ENCODE peak calls at places on chromosomes 6 and 20, in six cellular contexts. K, C, L, Z, M and U are unnamed samples.

GRCh38 chr6:112233864-112234263 is 20.5 kb downstream of the LAMA4 start:
- DNase-seq in M (no peak), L (no peak), K (no peak), C (no peak), Z (no peak), U (no peak)

GRCh38 chr20:53079483-53079810 is 107.3 kb downstream of the TSHZ2 start:
- DNase-seq in K (peak; percentile 17), C (no peak), M (no peak), L (no peak), Z (no peak), U (no peak)

GRCh38 chr6:56223995-56224394 is 23.4 kb downstream of the COL21A1 start:
- DNase-seq in K (no peak), C (no peak), L (peak; percentile 97), M (no peak), Z (no peak), U (no peak)

GRCh38 chr6:116531675-116532570 is 13.6 kb downstream of the TRAPPC3L start:
- DNase-seq in M (peak; percentile 64), Z (no peak), C (peak; percentile 66), K (peak; percentile 77), L (peak; percentile 67), U (peak; percentile 37)

GRCh38 chr6:161446296-161446925 is 172.6 kb upstream of the AGPAT4 start:
- DNase-seq in M (no peak), Z (no peak), L (no peak), C (no peak), K (no peak), U (no peak)

GRCh38 chr6:14216931-14217684 is 99.5 kb downstream of the CD83 start:
- DNase-seq in C (no peak), Z (no peak), M (no peak), K (no peak), L (no peak), U (no peak)

GRCh38 chr6:16503919-16504554 is 257.2 kb downstream of the ATXN1 start:
- DNase-seq in Z (no peak), K (no peak), C (no peak), L (no peak), M (no peak), U (no peak)

GRCh38 chr6:452301-453067 is 60.9 kb downstream of the IRF4 start:
- DNase-seq in Z (no peak), K (no peak), L (no peak), M (no peak), C (no peak), U (no peak)

GRCh38 chr6:164286021-164286420 is 871.5 kb downstream of the QKI start:
- DNase-seq in L (no peak), Z (no peak), C (no peak), K (no peak), M (no peak), U (no peak)

GRCh38 chr20:44471481-44471882 is 4.2 kb upstream of the TTPAL start:
- DNase-seq in M (no peak), L (peak; percentile 70), C (peak; percentile 86), K (peak; percentile 37), Z (no peak), U (no peak)

GRCh38 chr6:167825059-167825758 is 1.5 kb upstream of the AFDN start:
- DNase-seq in K (peak; percentile 42), Z (no peak), L (no peak), C (no peak), M (no peak), U (no peak)

GRCh38 chr20:45419188-45420091 is 3.5 kb downstream of the PIGT start:
- DNase-seq in M (no peak), C (peak; percentile 35), Z (no peak), L (peak; percentile 100), K (no peak), U (no peak)

GRCh38 chr6:23218751-23219150 is 649.4 kb downstream of the HDGFL1 start:
- DNase-seq in M (no peak), C (no peak), L (no peak), Z (no peak), K (peak; percentile 84), U (no peak)

GRCh38 chr6:92380803-92381601 is 1038.4 kb downstream of the EPHA7 start:
- DNase-seq in K (no peak), Z (no peak), L (no peak), C (no peak), M (no peak), U (no peak)

GRCh38 chr6:150417899-150418824 is 49.4 kb downstream of the IYD start:
- DNase-seq in L (peak; percentile 86), M (peak; percentile 34), K (peak; percentile 73), C (peak; percentile 63), Z (no peak), U (no peak)

GRCh38 chr20:34522969-34523871 is 7.0 kb downstream of the DYNLRB1 start:
- DNase-seq in Z (no peak), L (peak; percentile 87), M (peak; percentile 37), K (peak; percentile 69), C (peak; percentile 83), U (peak; percentile 52)

GRCh38 chr20:64106435-64106961 is 867 bp downstream of the NPBWR2 start:
- DNase-seq in M (no peak), C (no peak), Z (peak; percentile 73), K (no peak), L (no peak), U (no peak)

GRCh38 chr6:56040271-56040670 is 164.9 kb upstream of the BMP5 start:
- DNase-seq in Z (no peak), C (no peak), K (no peak), M (no peak), L (peak; percentile 12), U (no peak)

GRCh38 chr6:104969785-104970581 is 13.1 kb downstream of the LIN28B start:
- DNase-seq in K (peak; percentile 53), M (no peak), L (no peak), C (peak; percentile 60), Z (no peak), U (no peak)

GRCh38 chr6:79233611-79234149 is 802 bp downstream of the HMGN3 start:
- DNase-seq in Z (peak; percentile 95), K (peak; percentile 84), C (peak; percentile 84), M (peak; percentile 70), L (peak; percentile 74), U (peak; percentile 33)

GRCh38 chr20:19628570-19629134 is 129.4 kb upstream of the RIN2 start:
- DNase-seq in Z (no peak), L (peak; percentile 86), C (peak; percentile 84), M (peak; percentile 55), K (peak; percentile 67), U (no peak)

GRCh38 chr6:128266946-128267345 is 253.5 kb downstream of the PTPRK start:
- DNase-seq in K (no peak), M (no peak), L (peak; percentile 19), Z (no peak), C (no peak), U (no peak)

DNA sequence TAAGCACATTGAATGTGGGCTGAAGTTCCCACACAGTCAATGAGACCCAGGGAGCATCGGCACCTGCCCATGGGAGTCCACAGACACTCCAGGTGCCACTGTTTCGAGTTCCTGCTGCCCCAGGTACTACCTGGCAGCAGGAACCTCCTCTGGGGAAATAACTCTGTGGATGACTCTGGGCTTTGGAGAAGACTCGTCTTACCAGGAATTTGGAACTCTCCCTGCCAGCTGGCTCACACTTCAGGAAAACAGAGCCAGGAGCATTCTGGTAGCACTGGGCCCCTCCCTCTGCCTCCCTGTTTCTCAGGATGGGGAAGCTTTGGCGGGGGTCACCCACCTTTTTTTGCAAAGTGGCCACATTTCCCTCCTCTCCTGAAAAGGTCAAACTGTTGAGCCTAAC is 69.5 kb upstream of the MC3R start:
- DNase-seq in M (no peak), L (no peak), C (no peak), Z (no peak), K (no peak), U (no peak)
- H3K9me3 ChIP-seq in M (no peaks in the 10 kb centered on the region), L (no peaks in the 10 kb centered on the region), C (no peaks in the 10 kb centered on the region), Z (no peaks in the 10 kb centered on the region), K (no peaks in the 10 kb centered on the region), U (no peaks in the 10 kb centered on the region)

DNA sequence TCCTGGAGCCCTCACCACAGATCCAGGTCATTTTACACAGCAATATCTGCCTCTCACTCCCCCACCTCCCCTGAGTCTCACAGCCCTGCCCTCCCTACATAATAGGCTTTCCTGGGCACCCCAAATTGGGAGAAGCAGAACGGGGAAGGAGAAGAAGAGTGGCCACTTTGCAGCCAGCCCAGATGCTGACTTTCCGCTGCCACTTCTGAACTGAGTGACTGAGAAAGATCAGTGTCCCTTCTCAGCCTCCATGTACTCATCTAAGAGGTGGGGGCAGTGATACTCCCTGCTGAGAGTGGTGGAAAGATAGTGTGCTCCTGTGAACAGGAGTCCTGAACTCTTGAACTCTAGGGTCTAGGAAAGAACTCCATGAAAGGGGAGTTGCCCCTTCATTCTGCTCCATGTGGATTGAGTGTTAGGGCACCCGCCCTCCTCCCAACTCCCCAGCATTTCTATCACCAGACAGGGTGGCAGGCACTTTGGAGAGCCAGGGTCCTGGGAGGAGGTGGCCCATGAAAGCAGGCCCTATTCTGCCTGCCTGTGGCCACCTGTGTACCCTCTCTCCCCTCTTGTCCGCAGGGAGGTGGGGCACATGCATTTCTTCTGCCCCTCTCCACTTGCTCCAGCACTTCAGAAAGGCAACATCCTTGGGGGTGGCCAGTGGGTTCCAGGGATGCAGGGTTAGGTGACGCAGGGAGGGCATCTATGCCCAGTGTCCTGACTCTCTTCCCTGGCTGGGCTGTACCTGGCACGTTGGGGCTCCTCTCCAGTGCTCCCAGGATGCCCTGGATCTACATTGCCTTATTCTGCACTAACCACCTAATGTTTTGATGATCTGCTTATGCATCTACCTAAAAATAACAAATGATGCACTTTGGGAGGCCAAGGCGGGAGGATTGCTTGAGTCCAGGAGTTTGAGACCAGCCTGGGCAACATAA is 38.3 kb upstream of the MRPS18A start:
- DNase-seq in L (no peak), Z (peak; percentile 41), C (no peak), K (no peak), M (no peak), U (no peak)
- H3K27ac ChIP-seq in L (no peak overlapping the region), Z (no peak overlapping the region), C (no peak overlapping the region), K (no peak overlapping the region), M (peak overlapping the region; percentile 68), U (no peak overlapping the region)

GRCh38 chr20:29790510-29790909 is 1467.0 kb upstream of the DEFB115 start:
- DNase-seq in M (no peak), L (no peak), Z (no peak), K (no peak), C (no peak), U (no peak)
- H3K9me3 ChIP-seq in M (no peaks in the 10 kb centered on the region), L (no peaks in the 10 kb centered on the region), Z (peaks cover 55% of the 10 kb centered on the region), K (peaks cover 19% of the 10 kb centered on the region), C (peaks cover 73% of the 10 kb centered on the region), U (no peaks in the 10 kb centered on the region)

DNA sequence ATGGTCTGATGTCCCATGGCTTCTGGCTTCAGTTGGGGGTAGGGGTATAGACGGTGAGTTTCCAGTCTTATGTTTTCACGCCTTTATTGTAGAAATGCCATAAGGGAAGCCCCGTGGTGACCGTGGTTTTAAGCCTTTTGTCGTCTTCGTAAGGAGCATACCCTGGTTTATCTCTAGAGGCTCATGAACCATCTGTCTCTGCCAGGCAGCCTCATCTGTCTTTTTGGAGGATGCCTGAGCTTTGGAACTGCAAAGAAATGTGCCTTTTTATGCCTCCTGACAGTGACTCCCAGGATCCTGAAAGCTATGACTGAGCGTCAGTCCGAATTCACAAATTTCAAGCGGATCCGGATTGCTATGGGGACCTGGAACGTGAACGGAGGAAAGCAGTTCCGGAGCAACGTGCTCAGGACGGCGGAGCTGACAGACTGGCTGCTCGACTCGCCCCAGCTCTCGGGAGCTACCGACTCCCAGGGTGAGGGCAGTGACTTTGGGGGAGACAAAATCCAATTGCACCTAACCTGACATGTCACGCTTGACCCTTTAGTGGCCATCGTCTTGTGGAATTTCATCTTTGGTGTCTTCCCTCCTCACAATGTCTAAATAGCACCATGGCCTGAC is 84.6 kb downstream of the SYNJ2 start:
- DNase-seq in L (no peak), Z (no peak), M (no peak), C (no peak), K (no peak), U (no peak)
- H3K27ac ChIP-seq in L (peak overlapping the region; percentile 98), Z (no peak overlapping the region), M (no peak overlapping the region), C (no peak overlapping the region), K (no peak overlapping the region), U (no peak overlapping the region)